ENCODE peak calls at places on chromosome 3, in four cellular contexts. One of them, this sample, is unnamed.

GRCh38 chr3:187667526-187667925 is 2.7 kb downstream of the SST start:
- DNase-seq in dorsolateral prefrontal cortex: no peak
- DNase-seq in transverse colon: no peak
- DNase-seq in CD8-positive, alpha-beta memory T cell: no peak
- DNase-seq in this sample: no peak

GRCh38 chr3:144229973-144230372 is 258.4 kb downstream of the DIPK2A start:
- DNase-seq in dorsolateral prefrontal cortex: no peak
- DNase-seq in transverse colon: no peak
- DNase-seq in CD8-positive, alpha-beta memory T cell: no peak
- DNase-seq in this sample: no peak

GRCh38 chr3:168964736-168965135 is 698.8 kb downstream of the MECOM start:
- DNase-seq in dorsolateral prefrontal cortex: no peak
- DNase-seq in transverse colon: no peak
- DNase-seq in CD8-positive, alpha-beta memory T cell: no peak
- DNase-seq in this sample: no peak

GRCh38 chr3:7382293-7383033 is 521.5 kb downstream of the GRM7 start:
- DNase-seq in dorsolateral prefrontal cortex: no peak
- DNase-seq in transverse colon: no peak
- DNase-seq in CD8-positive, alpha-beta memory T cell: no peak
- DNase-seq in this sample: peak; percentile 31

GRCh38 chr3:15470261-15470660 is 42.9 kb downstream of the EAF1 start:
- DNase-seq in dorsolateral prefrontal cortex: no peak
- DNase-seq in transverse colon: no peak
- DNase-seq in CD8-positive, alpha-beta memory T cell: no peak
- DNase-seq in this sample: no peak

GRCh38 chr3:69203631-69204314 is 81.4 kb upstream of the LMOD3 start:
- DNase-seq in dorsolateral prefrontal cortex: no peak
- DNase-seq in transverse colon: no peak
- DNase-seq in CD8-positive, alpha-beta memory T cell: no peak
- DNase-seq in this sample: no peak

GRCh38 chr3:179321585-179322322 is 1.1 kb upstream of the ZNF639 start:
- DNase-seq in dorsolateral prefrontal cortex: no peak
- DNase-seq in transverse colon: peak; percentile 25
- DNase-seq in CD8-positive, alpha-beta memory T cell: no peak
- DNase-seq in this sample: peak; percentile 30

GRCh38 chr3:123096126-123096525 is 29.3 kb downstream of the PDIA5 start:
- DNase-seq in dorsolateral prefrontal cortex: no peak
- DNase-seq in transverse colon: no peak
- DNase-seq in CD8-positive, alpha-beta memory T cell: no peak
- DNase-seq in this sample: no peak

GRCh38 chr3:157082305-157082981 is 77.5 kb downstream of the CCNL1 start:
- DNase-seq in dorsolateral prefrontal cortex: no peak
- DNase-seq in transverse colon: no peak
- DNase-seq in CD8-positive, alpha-beta memory T cell: no peak
- DNase-seq in this sample: no peak

GRCh38 chr3:141289228-141289772 is 57.7 kb downstream of the PXYLP1 start:
- DNase-seq in dorsolateral prefrontal cortex: no peak
- DNase-seq in transverse colon: no peak
- DNase-seq in CD8-positive, alpha-beta memory T cell: no peak
- DNase-seq in this sample: no peak

GRCh38 chr3:123807820-123808219 is 76.3 kb downstream of the MYLK start:
- DNase-seq in dorsolateral prefrontal cortex: no peak
- DNase-seq in transverse colon: peak; percentile 64
- DNase-seq in CD8-positive, alpha-beta memory T cell: no peak
- DNase-seq in this sample: peak; percentile 15

GRCh38 chr3:11002456-11002855 is 9.9 kb downstream of the SLC6A1 start:
- DNase-seq in dorsolateral prefrontal cortex: no peak
- DNase-seq in transverse colon: no peak
- DNase-seq in CD8-positive, alpha-beta memory T cell: no peak
- DNase-seq in this sample: peak; percentile 31

GRCh38 chr3:97829198-97829597 is 7.4 kb downstream of the CRYBG3 start:
- DNase-seq in dorsolateral prefrontal cortex: no peak
- DNase-seq in transverse colon: no peak
- DNase-seq in CD8-positive, alpha-beta memory T cell: no peak
- DNase-seq in this sample: no peak

GRCh38 chr3:125280966-125281365 is 68.4 kb upstream of the SLC12A8 start:
- DNase-seq in dorsolateral prefrontal cortex: no peak
- DNase-seq in transverse colon: no peak
- DNase-seq in CD8-positive, alpha-beta memory T cell: no peak
- DNase-seq in this sample: no peak

GRCh38 chr3:101926594-101927105 is 77.3 kb downstream of the NFKBIZ start:
- DNase-seq in dorsolateral prefrontal cortex: no peak
- DNase-seq in transverse colon: no peak
- DNase-seq in CD8-positive, alpha-beta memory T cell: no peak
- DNase-seq in this sample: no peak

GRCh38 chr3:53170325-53171108 is 9.5 kb downstream of the PRKCD start:
- DNase-seq in dorsolateral prefrontal cortex: no peak
- DNase-seq in transverse colon: peak; percentile 75
- DNase-seq in CD8-positive, alpha-beta memory T cell: no peak
- DNase-seq in this sample: no peak

GRCh38 chr3:148991219-148992026 is at the start of gene GYG1:
- DNase-seq in dorsolateral prefrontal cortex: peak; percentile 76
- DNase-seq in transverse colon: peak; percentile 85
- DNase-seq in CD8-positive, alpha-beta memory T cell: peak; percentile 78
- DNase-seq in this sample: peak; percentile 89

GRCh38 chr3:124883766-124884473 is 3.2 kb downstream of the ITGB5 start:
- DNase-seq in dorsolateral prefrontal cortex: no peak
- DNase-seq in transverse colon: no peak
- DNase-seq in CD8-positive, alpha-beta memory T cell: no peak
- DNase-seq in this sample: no peak

GRCh38 chr3:150251654-150252053 is 156.4 kb upstream of the TSC22D2 start:
- DNase-seq in dorsolateral prefrontal cortex: no peak
- DNase-seq in transverse colon: no peak
- DNase-seq in CD8-positive, alpha-beta memory T cell: no peak
- DNase-seq in this sample: no peak

GRCh38 chr3:184258926-184259325 is 2.4 kb downstream of the CAMK2N2 start:
- DNase-seq in dorsolateral prefrontal cortex: no peak
- DNase-seq in transverse colon: no peak
- DNase-seq in CD8-positive, alpha-beta memory T cell: no peak
- DNase-seq in this sample: no peak

GRCh38 chr3:147406255-147407023 is at the start of gene ZIC4:
- DNase-seq in dorsolateral prefrontal cortex: no peak
- DNase-seq in transverse colon: no peak
- DNase-seq in CD8-positive, alpha-beta memory T cell: no peak
- DNase-seq in this sample: no peak

GRCh38 chr3:114320251-114320650 is 26.4 kb downstream of the TIGIT start:
- DNase-seq in dorsolateral prefrontal cortex: no peak
- DNase-seq in transverse colon: no peak
- DNase-seq in CD8-positive, alpha-beta memory T cell: no peak
- DNase-seq in this sample: no peak

GRCh38 chr3:160678447-160678846 is 1.5 kb downstream of the ARL14 start:
- DNase-seq in dorsolateral prefrontal cortex: no peak
- DNase-seq in transverse colon: peak; percentile 35
- DNase-seq in CD8-positive, alpha-beta memory T cell: no peak
- DNase-seq in this sample: peak; percentile 35

GRCh38 chr3:180063783-180064182 is 27.0 kb upstream of the PEX5L start:
- DNase-seq in dorsolateral prefrontal cortex: no peak
- DNase-seq in transverse colon: no peak
- DNase-seq in CD8-positive, alpha-beta memory T cell: no peak
- DNase-seq in this sample: no peak

GRCh38 chr3:90221900-90222299 is 1114.5 kb downstream of the EPHA3 start:
- DNase-seq in dorsolateral prefrontal cortex: no peak
- DNase-seq in transverse colon: no peak
- DNase-seq in CD8-positive, alpha-beta memory T cell: no peak
- DNase-seq in this sample: no peak

DNA sequence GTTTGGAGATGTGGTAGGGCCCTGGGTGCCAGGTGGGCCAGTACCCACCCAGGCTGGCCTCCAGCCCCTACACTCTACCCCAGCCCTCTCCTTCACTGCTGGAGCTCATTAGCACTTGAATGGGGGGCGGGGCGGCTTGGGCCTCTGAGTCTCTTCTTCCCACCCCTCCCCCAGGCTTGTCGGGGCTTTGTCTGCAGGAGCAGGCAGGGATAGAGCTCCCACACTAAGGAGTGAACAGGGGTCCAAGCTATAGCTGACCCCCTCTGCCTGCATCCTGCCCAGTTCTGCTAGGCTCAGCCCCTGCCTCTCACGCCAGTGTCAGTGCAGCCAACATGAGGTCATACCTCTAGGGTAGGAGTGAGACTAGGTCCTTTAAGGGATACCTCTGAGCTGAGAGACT is 5.2 kb downstream of the GNAI2 start:
- DNase-seq in dorsolateral prefrontal cortex: no peak
- DNase-seq in transverse colon: no peak
- DNase-seq in CD8-positive, alpha-beta memory T cell: no peak
- DNase-seq in this sample: no peak
- H3K4me3 ChIP-seq in dorsolateral prefrontal cortex: no peak overlapping the region
- H3K4me3 ChIP-seq in transverse colon: no peak overlapping the region
- H3K4me3 ChIP-seq in CD8-positive, alpha-beta memory T cell: no peak overlapping the region
- H3K4me3 ChIP-seq in this sample: no peak overlapping the region

DNA sequence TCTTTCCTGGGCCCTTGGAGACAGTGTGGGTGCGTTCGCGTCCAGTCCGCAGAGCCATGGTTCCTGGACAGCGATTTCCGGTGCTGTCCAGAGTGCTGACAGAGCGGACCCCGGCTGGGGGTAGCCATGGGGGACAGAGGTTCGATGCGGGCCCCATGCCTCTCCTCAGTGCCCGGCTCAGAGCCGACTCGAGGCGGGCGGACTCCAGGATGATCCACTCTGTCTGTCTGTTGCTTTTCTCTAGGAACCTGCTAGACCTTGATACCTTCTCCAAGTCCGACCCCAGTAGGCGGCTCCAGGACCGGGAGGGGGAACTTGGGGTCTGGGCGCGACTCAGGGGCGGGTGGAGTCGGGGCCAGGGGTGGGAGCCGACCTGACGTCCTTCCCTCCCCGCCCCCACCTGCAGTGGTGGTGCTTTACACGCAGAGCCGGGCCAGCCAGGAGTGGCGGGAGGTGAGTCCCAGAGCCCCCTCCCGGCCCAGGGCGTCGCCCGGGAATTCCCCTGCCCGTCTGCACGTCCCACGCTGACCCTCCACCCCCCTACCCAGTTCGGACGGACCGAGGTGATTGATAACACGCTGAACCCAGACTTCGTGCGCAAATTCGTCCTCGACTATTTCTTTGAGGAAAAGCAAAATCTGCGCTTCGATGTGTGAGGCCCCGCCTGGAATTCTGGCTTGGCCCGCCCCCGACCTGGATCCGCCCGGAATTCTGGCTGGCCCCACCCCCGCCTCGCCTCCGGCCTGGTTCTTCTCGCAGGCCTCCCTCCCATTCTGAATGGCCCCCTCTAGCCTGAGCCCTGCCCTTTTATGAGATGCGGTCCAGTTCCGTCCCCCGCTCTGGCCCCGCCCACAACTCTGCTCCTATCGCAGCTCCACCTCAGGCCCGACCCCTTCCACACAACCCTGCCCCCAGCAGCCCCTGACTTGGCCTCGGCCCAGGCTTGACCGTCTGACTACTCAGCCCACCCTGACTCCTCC is 1.0 kb downstream of the CPNE9 start:
- DNase-seq in dorsolateral prefrontal cortex: no peak
- DNase-seq in transverse colon: peak; percentile 26
- DNase-seq in CD8-positive, alpha-beta memory T cell: no peak
- DNase-seq in this sample: peak; percentile 31
- H3K4me3 ChIP-seq in dorsolateral prefrontal cortex: peak overlapping the region; percentile 57
- H3K4me3 ChIP-seq in transverse colon: peak overlapping the region; percentile 1
- H3K4me3 ChIP-seq in CD8-positive, alpha-beta memory T cell: no peak overlapping the region
- H3K4me3 ChIP-seq in this sample: no peak overlapping the region

GRCh38 chr3:30656624-30657141 is 50.3 kb downstream of the TGFBR2 start:
- DNase-seq in dorsolateral prefrontal cortex: no peak
- DNase-seq in transverse colon: no peak
- DNase-seq in CD8-positive, alpha-beta memory T cell: no peak
- DNase-seq in this sample: no peak
- H3K4me3 ChIP-seq in dorsolateral prefrontal cortex: no peak overlapping the region
- H3K4me3 ChIP-seq in transverse colon: no peak overlapping the region
- H3K4me3 ChIP-seq in CD8-positive, alpha-beta memory T cell: peak overlapping the region; percentile 8
- H3K4me3 ChIP-seq in this sample: no peak overlapping the region

GRCh38 chr3:193996205-193996604 is 139.7 kb upstream of the HES1 start:
- DNase-seq in dorsolateral prefrontal cortex: no peak
- DNase-seq in transverse colon: no peak
- DNase-seq in CD8-positive, alpha-beta memory T cell: no peak
- DNase-seq in this sample: no peak
- H3K4me3 ChIP-seq in dorsolateral prefrontal cortex: no peak overlapping the region
- H3K4me3 ChIP-seq in transverse colon: no peak overlapping the region
- H3K4me3 ChIP-seq in CD8-positive, alpha-beta memory T cell: no peak overlapping the region
- H3K4me3 ChIP-seq in this sample: no peak overlapping the region

GRCh38 chr3:192957441-192957951 is 39.8 kb upstream of the MB21D2 start:
- DNase-seq in dorsolateral prefrontal cortex: no peak
- DNase-seq in transverse colon: peak; percentile 11
- DNase-seq in CD8-positive, alpha-beta memory T cell: no peak
- DNase-seq in this sample: peak; percentile 15
- H3K4me3 ChIP-seq in dorsolateral prefrontal cortex: no peak overlapping the region
- H3K4me3 ChIP-seq in transverse colon: no peak overlapping the region
- H3K4me3 ChIP-seq in CD8-positive, alpha-beta memory T cell: no peak overlapping the region
- H3K4me3 ChIP-seq in this sample: no peak overlapping the region

GRCh38 chr3:45606003-45606402 is 11.5 kb downstream of the LIMD1 start:
- DNase-seq in dorsolateral prefrontal cortex: no peak
- DNase-seq in transverse colon: no peak
- DNase-seq in CD8-positive, alpha-beta memory T cell: no peak
- DNase-seq in this sample: no peak

GRCh38 chr3:45608885-45609284 is 14.3 kb downstream of the LIMD1 start:
- DNase-seq in dorsolateral prefrontal cortex: no peak
- DNase-seq in transverse colon: no peak
- DNase-seq in CD8-positive, alpha-beta memory T cell: no peak
- DNase-seq in this sample: peak; percentile 72

GRCh38 chr3:45606991-45607712 is 12.6 kb downstream of the LIMD1 start:
- DNase-seq in dorsolateral prefrontal cortex: no peak
- DNase-seq in transverse colon: no peak
- DNase-seq in CD8-positive, alpha-beta memory T cell: no peak
- DNase-seq in this sample: no peak

GRCh38 chr3:45608296-45608695 is 13.7 kb downstream of the LIMD1 start:
- DNase-seq in dorsolateral prefrontal cortex: no peak
- DNase-seq in transverse colon: no peak
- DNase-seq in CD8-positive, alpha-beta memory T cell: no peak
- DNase-seq in this sample: no peak

GRCh38 chr3:45607790-45608189 is 13.2 kb downstream of the LIMD1 start:
- DNase-seq in dorsolateral prefrontal cortex: no peak
- DNase-seq in transverse colon: no peak
- DNase-seq in CD8-positive, alpha-beta memory T cell: no peak
- DNase-seq in this sample: no peak
- H3K4me3 ChIP-seq in dorsolateral prefrontal cortex: no peak overlapping the region
- H3K4me3 ChIP-seq in transverse colon: no peak overlapping the region
- H3K4me3 ChIP-seq in CD8-positive, alpha-beta memory T cell: no peak overlapping the region
- H3K4me3 ChIP-seq in this sample: no peak overlapping the region

DNA sequence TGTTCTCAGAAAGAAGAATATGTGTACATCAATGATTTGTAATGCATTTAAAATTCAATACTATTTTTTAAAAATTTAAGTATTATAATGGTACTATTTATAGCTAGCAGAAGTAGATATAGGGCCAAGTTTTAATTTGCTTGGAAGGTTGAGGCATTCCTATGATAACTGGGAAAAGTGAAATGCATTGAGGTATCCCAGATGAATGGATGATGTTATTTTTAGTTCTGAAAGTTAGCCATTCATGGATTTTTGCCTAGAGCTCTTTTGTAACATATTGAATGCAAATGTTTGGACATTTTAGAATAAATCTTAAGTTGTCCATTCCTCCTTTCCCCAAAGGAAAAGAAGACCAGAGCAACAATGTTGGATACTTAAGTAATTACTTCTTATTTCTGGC is 47.6 kb downstream of the GAP43 start:
- DNase-seq in dorsolateral prefrontal cortex: no peak
- DNase-seq in transverse colon: no peak
- DNase-seq in CD8-positive, alpha-beta memory T cell: no peak
- DNase-seq in this sample: no peak
- H3K4me3 ChIP-seq in dorsolateral prefrontal cortex: no peak overlapping the region
- H3K4me3 ChIP-seq in transverse colon: no peak overlapping the region
- H3K4me3 ChIP-seq in CD8-positive, alpha-beta memory T cell: no peak overlapping the region
- H3K4me3 ChIP-seq in this sample: no peak overlapping the region

This sample was measured in body of pancreas.